ENCODE peak calls at places on chromosomes 5 and 9, in ten cellular contexts. One of them, this sample, is unnamed.

GRCh38 chr5:52007230-52007858 is 624.1 kb downstream of the ISL1 start:
- DNase-seq in erythroblast: peak; percentile 26
- DNase-seq in fibroblast of the aortic adventitia: peak; percentile 50
- DNase-seq in pons: peak; percentile 59
- DNase-seq in hippocampal formation: no peak
- DNase-seq in renal cortical epithelial cell: peak; percentile 47
- DNase-seq in ascending aorta: no peak
- DNase-seq in activated CD8-positive, alpha-beta memory T cell treated with anti-CD3 and anti-CD28 coated beads for 48 hours: no peak
- DNase-seq in NCI-H774: peak; percentile 50
- DNase-seq in lower lobe of right lung: no peak
- DNase-seq in this sample: peak; percentile 53

GRCh38 chr5:134114886-134115805 is 665 bp downstream of the TCF7 start:
- DNase-seq in ascending aorta: no peak
- DNase-seq in hippocampal formation: no peak
- DNase-seq in NCI-H774: no peak
- DNase-seq in renal cortical epithelial cell: peak; percentile 21
- DNase-seq in pons: no peak
- DNase-seq in fibroblast of the aortic adventitia: no peak
- DNase-seq in lower lobe of right lung: no peak
- DNase-seq in erythroblast: peak; percentile 44
- DNase-seq in activated CD8-positive, alpha-beta memory T cell treated with anti-CD3 and anti-CD28 coated beads for 48 hours: peak; percentile 55
- DNase-seq in this sample: peak; percentile 40

GRCh38 chr5:12522116-12522515 is 617.9 kb upstream of the CTNND2 start:
- DNase-seq in lower lobe of right lung: no peak
- DNase-seq in renal cortical epithelial cell: no peak
- DNase-seq in pons: no peak
- DNase-seq in ascending aorta: no peak
- DNase-seq in fibroblast of the aortic adventitia: no peak
- DNase-seq in hippocampal formation: no peak
- DNase-seq in activated CD8-positive, alpha-beta memory T cell treated with anti-CD3 and anti-CD28 coated beads for 48 hours: no peak
- DNase-seq in NCI-H774: no peak
- DNase-seq in erythroblast: no peak
- DNase-seq in this sample: peak; percentile 24

GRCh38 chr9:130444565-130445221 is at the start of gene ASS1:
- DNase-seq in NCI-H774: peak; percentile 78
- DNase-seq in pons: no peak
- DNase-seq in ascending aorta: peak; percentile 81
- DNase-seq in renal cortical epithelial cell: no peak
- DNase-seq in activated CD8-positive, alpha-beta memory T cell treated with anti-CD3 and anti-CD28 coated beads for 48 hours: no peak
- DNase-seq in lower lobe of right lung: peak; percentile 89
- DNase-seq in hippocampal formation: peak; percentile 25
- DNase-seq in erythroblast: peak; percentile 43
- DNase-seq in fibroblast of the aortic adventitia: no peak
- DNase-seq in this sample: peak; percentile 80

GRCh38 chr5:148931453-148932057 is 105.1 kb downstream of the ADRB2 start:
- DNase-seq in renal cortical epithelial cell: no peak
- DNase-seq in activated CD8-positive, alpha-beta memory T cell treated with anti-CD3 and anti-CD28 coated beads for 48 hours: no peak
- DNase-seq in fibroblast of the aortic adventitia: no peak
- DNase-seq in NCI-H774: no peak
- DNase-seq in pons: no peak
- DNase-seq in ascending aorta: no peak
- DNase-seq in hippocampal formation: no peak
- DNase-seq in lower lobe of right lung: no peak
- DNase-seq in erythroblast: no peak
- DNase-seq in this sample: no peak

GRCh38 chr9:115614931-115615401 is 497.0 kb upstream of the TNC start:
- DNase-seq in activated CD8-positive, alpha-beta memory T cell treated with anti-CD3 and anti-CD28 coated beads for 48 hours: no peak
- DNase-seq in erythroblast: no peak
- DNase-seq in fibroblast of the aortic adventitia: peak; percentile 60
- DNase-seq in hippocampal formation: no peak
- DNase-seq in ascending aorta: no peak
- DNase-seq in NCI-H774: no peak
- DNase-seq in lower lobe of right lung: no peak
- DNase-seq in renal cortical epithelial cell: no peak
- DNase-seq in pons: no peak
- DNase-seq in this sample: no peak

GRCh38 chr5:79562351-79563246 is 48.7 kb upstream of the HOMER1 start:
- DNase-seq in erythroblast: no peak
- DNase-seq in hippocampal formation: no peak
- DNase-seq in activated CD8-positive, alpha-beta memory T cell treated with anti-CD3 and anti-CD28 coated beads for 48 hours: no peak
- DNase-seq in ascending aorta: no peak
- DNase-seq in fibroblast of the aortic adventitia: peak; percentile 92
- DNase-seq in renal cortical epithelial cell: peak; percentile 46
- DNase-seq in lower lobe of right lung: no peak
- DNase-seq in pons: no peak
- DNase-seq in NCI-H774: no peak
- DNase-seq in this sample: peak; percentile 37

GRCh38 chr9:109549386-109549785 is 51.3 kb upstream of the PTPN3 start:
- DNase-seq in fibroblast of the aortic adventitia: no peak
- DNase-seq in ascending aorta: no peak
- DNase-seq in renal cortical epithelial cell: no peak
- DNase-seq in activated CD8-positive, alpha-beta memory T cell treated with anti-CD3 and anti-CD28 coated beads for 48 hours: no peak
- DNase-seq in erythroblast: no peak
- DNase-seq in pons: no peak
- DNase-seq in lower lobe of right lung: no peak
- DNase-seq in hippocampal formation: no peak
- DNase-seq in NCI-H774: no peak
- DNase-seq in this sample: no peak

GRCh38 chr5:93076096-93076495 is 504.9 kb downstream of the NR2F1-AS1 start:
- DNase-seq in renal cortical epithelial cell: no peak
- DNase-seq in hippocampal formation: no peak
- DNase-seq in activated CD8-positive, alpha-beta memory T cell treated with anti-CD3 and anti-CD28 coated beads for 48 hours: no peak
- DNase-seq in erythroblast: no peak
- DNase-seq in pons: no peak
- DNase-seq in ascending aorta: no peak
- DNase-seq in lower lobe of right lung: no peak
- DNase-seq in fibroblast of the aortic adventitia: peak; percentile 37
- DNase-seq in NCI-H774: no peak
- DNase-seq in this sample: no peak

GRCh38 chr9:79572032-79572890 is 496 bp downstream of the TLE4 start:
- DNase-seq in hippocampal formation: no peak
- DNase-seq in renal cortical epithelial cell: no peak
- DNase-seq in fibroblast of the aortic adventitia: peak; percentile 27
- DNase-seq in ascending aorta: peak; percentile 75
- DNase-seq in NCI-H774: no peak
- DNase-seq in lower lobe of right lung: peak; percentile 73
- DNase-seq in pons: no peak
- DNase-seq in activated CD8-positive, alpha-beta memory T cell treated with anti-CD3 and anti-CD28 coated beads for 48 hours: no peak
- DNase-seq in erythroblast: peak; percentile 75
- DNase-seq in this sample: peak; percentile 48

GRCh38 chr5:90055831-90056328 is 353.7 kb downstream of the CETN3 start:
- DNase-seq in activated CD8-positive, alpha-beta memory T cell treated with anti-CD3 and anti-CD28 coated beads for 48 hours: no peak
- DNase-seq in erythroblast: no peak
- DNase-seq in NCI-H774: no peak
- DNase-seq in renal cortical epithelial cell: peak; percentile 11
- DNase-seq in lower lobe of right lung: no peak
- DNase-seq in pons: no peak
- DNase-seq in ascending aorta: no peak
- DNase-seq in fibroblast of the aortic adventitia: peak; percentile 59
- DNase-seq in hippocampal formation: no peak
- DNase-seq in this sample: peak; percentile 55

GRCh38 chr9:135321580-135321979 is 158.0 kb upstream of the PPP1R26 start:
- DNase-seq in activated CD8-positive, alpha-beta memory T cell treated with anti-CD3 and anti-CD28 coated beads for 48 hours: no peak
- DNase-seq in fibroblast of the aortic adventitia: no peak
- DNase-seq in erythroblast: no peak
- DNase-seq in NCI-H774: no peak
- DNase-seq in ascending aorta: no peak
- DNase-seq in hippocampal formation: no peak
- DNase-seq in renal cortical epithelial cell: no peak
- DNase-seq in pons: no peak
- DNase-seq in lower lobe of right lung: no peak
- DNase-seq in this sample: no peak

GRCh38 chr9:36637491-36638270 is 65.0 kb downstream of the MELK start:
- DNase-seq in hippocampal formation: no peak
- DNase-seq in ascending aorta: no peak
- DNase-seq in lower lobe of right lung: no peak
- DNase-seq in fibroblast of the aortic adventitia: peak; percentile 6
- DNase-seq in pons: no peak
- DNase-seq in NCI-H774: no peak
- DNase-seq in activated CD8-positive, alpha-beta memory T cell treated with anti-CD3 and anti-CD28 coated beads for 48 hours: no peak
- DNase-seq in renal cortical epithelial cell: no peak
- DNase-seq in erythroblast: no peak
- DNase-seq in this sample: no peak

GRCh38 chr5:68251386-68251785 is 35.8 kb downstream of the PIK3R1 start:
- DNase-seq in fibroblast of the aortic adventitia: no peak
- DNase-seq in erythroblast: no peak
- DNase-seq in NCI-H774: no peak
- DNase-seq in pons: no peak
- DNase-seq in activated CD8-positive, alpha-beta memory T cell treated with anti-CD3 and anti-CD28 coated beads for 48 hours: peak; percentile 24
- DNase-seq in renal cortical epithelial cell: peak; percentile 37
- DNase-seq in lower lobe of right lung: no peak
- DNase-seq in ascending aorta: no peak
- DNase-seq in hippocampal formation: no peak
- DNase-seq in this sample: peak; percentile 40

GRCh38 chr9:89721971-89722530 is 117.2 kb downstream of the GADD45G start:
- DNase-seq in lower lobe of right lung: no peak
- DNase-seq in renal cortical epithelial cell: no peak
- DNase-seq in activated CD8-positive, alpha-beta memory T cell treated with anti-CD3 and anti-CD28 coated beads for 48 hours: no peak
- DNase-seq in NCI-H774: no peak
- DNase-seq in fibroblast of the aortic adventitia: no peak
- DNase-seq in ascending aorta: no peak
- DNase-seq in pons: no peak
- DNase-seq in erythroblast: no peak
- DNase-seq in hippocampal formation: no peak
- DNase-seq in this sample: no peak

GRCh38 chr9:88310310-88310980 is 77.8 kb upstream of the SPIN1 start:
- DNase-seq in pons: no peak
- DNase-seq in lower lobe of right lung: no peak
- DNase-seq in erythroblast: no peak
- DNase-seq in fibroblast of the aortic adventitia: no peak
- DNase-seq in renal cortical epithelial cell: no peak
- DNase-seq in hippocampal formation: no peak
- DNase-seq in activated CD8-positive, alpha-beta memory T cell treated with anti-CD3 and anti-CD28 coated beads for 48 hours: no peak
- DNase-seq in NCI-H774: peak; percentile 6
- DNase-seq in ascending aorta: no peak
- DNase-seq in this sample: no peak

GRCh38 chr5:77943851-77944250 is 167.7 kb upstream of the TBCA start:
- DNase-seq in hippocampal formation: no peak
- DNase-seq in fibroblast of the aortic adventitia: no peak
- DNase-seq in renal cortical epithelial cell: no peak
- DNase-seq in NCI-H774: no peak
- DNase-seq in pons: no peak
- DNase-seq in activated CD8-positive, alpha-beta memory T cell treated with anti-CD3 and anti-CD28 coated beads for 48 hours: no peak
- DNase-seq in erythroblast: no peak
- DNase-seq in lower lobe of right lung: no peak
- DNase-seq in ascending aorta: no peak
- DNase-seq in this sample: no peak

GRCh38 chr5:130138406-130139060 is 234.3 kb downstream of the CHSY3 start:
- DNase-seq in NCI-H774: no peak
- DNase-seq in fibroblast of the aortic adventitia: peak; percentile 69
- DNase-seq in lower lobe of right lung: no peak
- DNase-seq in activated CD8-positive, alpha-beta memory T cell treated with anti-CD3 and anti-CD28 coated beads for 48 hours: no peak
- DNase-seq in hippocampal formation: no peak
- DNase-seq in pons: no peak
- DNase-seq in renal cortical epithelial cell: no peak
- DNase-seq in erythroblast: no peak
- DNase-seq in ascending aorta: no peak
- DNase-seq in this sample: no peak

GRCh38 chr5:10409504-10409903 is 32.2 kb upstream of the ROPN1L start:
- DNase-seq in pons: no peak
- DNase-seq in renal cortical epithelial cell: no peak
- DNase-seq in activated CD8-positive, alpha-beta memory T cell treated with anti-CD3 and anti-CD28 coated beads for 48 hours: no peak
- DNase-seq in erythroblast: no peak
- DNase-seq in hippocampal formation: no peak
- DNase-seq in NCI-H774: no peak
- DNase-seq in ascending aorta: no peak
- DNase-seq in lower lobe of right lung: no peak
- DNase-seq in fibroblast of the aortic adventitia: no peak
- DNase-seq in this sample: no peak

GRCh38 chr5:179795049-179795862 is 1.5 kb downstream of the LTC4S start:
- DNase-seq in ascending aorta: no peak
- DNase-seq in fibroblast of the aortic adventitia: no peak
- DNase-seq in hippocampal formation: no peak
- DNase-seq in pons: no peak
- DNase-seq in renal cortical epithelial cell: no peak
- DNase-seq in erythroblast: no peak
- DNase-seq in lower lobe of right lung: peak; percentile 65
- DNase-seq in NCI-H774: peak; percentile 56
- DNase-seq in activated CD8-positive, alpha-beta memory T cell treated with anti-CD3 and anti-CD28 coated beads for 48 hours: no peak
- DNase-seq in this sample: peak; percentile 40

GRCh38 chr5:73440262-73440661 is 8.3 kb downstream of the FOXD1 start:
- DNase-seq in lower lobe of right lung: no peak
- DNase-seq in NCI-H774: no peak
- DNase-seq in hippocampal formation: no peak
- DNase-seq in renal cortical epithelial cell: no peak
- DNase-seq in ascending aorta: no peak
- DNase-seq in fibroblast of the aortic adventitia: no peak
- DNase-seq in activated CD8-positive, alpha-beta memory T cell treated with anti-CD3 and anti-CD28 coated beads for 48 hours: no peak
- DNase-seq in pons: no peak
- DNase-seq in erythroblast: no peak
- DNase-seq in this sample: no peak

GRCh38 chr9:1962036-1962535 is 53.1 kb upstream of the SMARCA2 start:
- DNase-seq in hippocampal formation: no peak
- DNase-seq in activated CD8-positive, alpha-beta memory T cell treated with anti-CD3 and anti-CD28 coated beads for 48 hours: no peak
- DNase-seq in ascending aorta: no peak
- DNase-seq in NCI-H774: no peak
- DNase-seq in renal cortical epithelial cell: no peak
- DNase-seq in pons: no peak
- DNase-seq in fibroblast of the aortic adventitia: no peak
- DNase-seq in erythroblast: no peak
- DNase-seq in lower lobe of right lung: no peak
- DNase-seq in this sample: no peak

GRCh38 chr5:41961736-41962135 is 36.7 kb downstream of the FBXO4 start:
- DNase-seq in ascending aorta: no peak
- DNase-seq in hippocampal formation: no peak
- DNase-seq in erythroblast: no peak
- DNase-seq in renal cortical epithelial cell: no peak
- DNase-seq in NCI-H774: no peak
- DNase-seq in pons: no peak
- DNase-seq in activated CD8-positive, alpha-beta memory T cell treated with anti-CD3 and anti-CD28 coated beads for 48 hours: no peak
- DNase-seq in fibroblast of the aortic adventitia: no peak
- DNase-seq in lower lobe of right lung: no peak
- DNase-seq in this sample: no peak

GRCh38 chr5:55232985-55233928 is at the start of gene CCNO:
- DNase-seq in hippocampal formation: no peak
- DNase-seq in activated CD8-positive, alpha-beta memory T cell treated with anti-CD3 and anti-CD28 coated beads for 48 hours: peak; percentile 42
- DNase-seq in renal cortical epithelial cell: peak; percentile 63
- DNase-seq in erythroblast: peak; percentile 55
- DNase-seq in lower lobe of right lung: peak; percentile 79
- DNase-seq in NCI-H774: peak; percentile 89
- DNase-seq in ascending aorta: peak; percentile 85
- DNase-seq in fibroblast of the aortic adventitia: peak; percentile 61
- DNase-seq in pons: no peak
- DNase-seq in this sample: peak; percentile 90

GRCh38 chr5:34685485-34686197 is 29.5 kb downstream of the RAI14 start:
- DNase-seq in pons: no peak
- DNase-seq in renal cortical epithelial cell: peak; percentile 83
- DNase-seq in NCI-H774: no peak
- DNase-seq in hippocampal formation: no peak
- DNase-seq in lower lobe of right lung: no peak
- DNase-seq in fibroblast of the aortic adventitia: peak; percentile 65
- DNase-seq in erythroblast: peak; percentile 46
- DNase-seq in ascending aorta: no peak
- DNase-seq in activated CD8-positive, alpha-beta memory T cell treated with anti-CD3 and anti-CD28 coated beads for 48 hours: no peak
- DNase-seq in this sample: no peak

GRCh38 chr9:71769175-71770165 is 1.2 kb upstream of the CEMIP2 start:
- DNase-seq in fibroblast of the aortic adventitia: peak; percentile 75
- DNase-seq in pons: peak; percentile 41
- DNase-seq in ascending aorta: peak; percentile 91
- DNase-seq in erythroblast: peak; percentile 77
- DNase-seq in renal cortical epithelial cell: peak; percentile 49
- DNase-seq in hippocampal formation: peak; percentile 46
- DNase-seq in lower lobe of right lung: peak; percentile 91
- DNase-seq in activated CD8-positive, alpha-beta memory T cell treated with anti-CD3 and anti-CD28 coated beads for 48 hours: peak; percentile 46
- DNase-seq in NCI-H774: peak; percentile 22
- DNase-seq in this sample: no peak

GRCh38 chr5:86981898-86982297 is 285.8 kb upstream of the RASA1 start:
- DNase-seq in activated CD8-positive, alpha-beta memory T cell treated with anti-CD3 and anti-CD28 coated beads for 48 hours: no peak
- DNase-seq in erythroblast: no peak
- DNase-seq in pons: no peak
- DNase-seq in renal cortical epithelial cell: no peak
- DNase-seq in NCI-H774: no peak
- DNase-seq in ascending aorta: no peak
- DNase-seq in hippocampal formation: no peak
- DNase-seq in fibroblast of the aortic adventitia: no peak
- DNase-seq in lower lobe of right lung: no peak
- DNase-seq in this sample: no peak

GRCh38 chr9:107044872-107045271 is 181.9 kb downstream of the ZNF462 start:
- DNase-seq in lower lobe of right lung: no peak
- DNase-seq in renal cortical epithelial cell: no peak
- DNase-seq in erythroblast: peak; percentile 36
- DNase-seq in hippocampal formation: no peak
- DNase-seq in activated CD8-positive, alpha-beta memory T cell treated with anti-CD3 and anti-CD28 coated beads for 48 hours: no peak
- DNase-seq in fibroblast of the aortic adventitia: no peak
- DNase-seq in NCI-H774: no peak
- DNase-seq in pons: no peak
- DNase-seq in ascending aorta: no peak
- DNase-seq in this sample: no peak

This sample was measured in RWPE1.